ENCODE peak calls at places on chromosome 14, in five cellular contexts. K is hepatocyte, M is heart right ventricle, Q is HFFc6, V is C1 segment of cervical spinal cord. F is an unnamed sample.

GRCh38 chr14:68476212-68476964 is 316.5 kb downstream of the ZFP36L1 start:
- DNase-seq in M (peak), K (peak), Q (peak), V (peak), F (peak)

GRCh38 chr14:34676516-34677211 is 37.7 kb downstream of the CFL2 start:
- DNase-seq in V (no peak), Q (no peak), M (no peak), K (no peak), F (no peak)

GRCh38 chr14:40697221-40697620 is 909.5 kb upstream of the LRFN5 start:
- DNase-seq in M (no peak), Q (no peak), V (no peak), K (no peak), F (no peak)

GRCh38 chr14:95784137-95784536 is 70.2 kb upstream of the TCL1A start:
- DNase-seq in V (no peak), Q (peak), M (peak), K (peak), F (peak)

GRCh38 chr14:65297744-65298143 is 114.8 kb upstream of the FUT8 start:
- DNase-seq in Q (no peak), K (peak), M (no peak), V (no peak), F (no peak)

GRCh38 chr14:90632451-90632850 is 183.8 kb downstream of the TTC7B start:
- DNase-seq in K (no peak), M (no peak), Q (no peak), V (no peak), F (no peak)

GRCh38 chr14:37142835-37143499 is 29.4 kb downstream of the SLC25A21 start:
- DNase-seq in V (no peak), M (no peak), K (no peak), Q (peak), F (no peak)

GRCh38 chr14:46137786-46138185 is 513.8 kb downstream of the RPL10L start:
- DNase-seq in M (no peak), Q (no peak), V (no peak), K (no peak), F (no peak)

GRCh38 chr14:70416717-70417349 is at the start of gene SYNJ2BP:
- DNase-seq in Q (peak), K (peak), V (peak), M (peak), F (peak)

GRCh38 chr14:21978999-21979314 is 305.3 kb upstream of the OR4E1 start:
- DNase-seq in Q (no peak), M (no peak), V (no peak), K (no peak), F (no peak)

GRCh38 chr14:99657645-99658155 is 12.8 kb downstream of the HHIPL1 start:
- DNase-seq in Q (no peak), V (no peak), K (no peak), M (no peak), F (no peak)

GRCh38 chr14:72495668-72496067 is 398.2 kb downstream of the DPF3 start:
- DNase-seq in Q (no peak), V (no peak), K (no peak), M (no peak), F (peak)

GRCh38 chr14:49679271-49679670 is 8.7 kb downstream of the POLE2 start:
- DNase-seq in K (no peak), M (no peak), V (no peak), Q (peak), F (no peak)